ENCODE peak calls at places on chromosomes 3 and 15, in nine cellular contexts. H, A, J, D, X, F, V, U and M are unnamed samples.

GRCh38 chr15:98942966-98943584 is 64.5 kb downstream of the PGPEP1L start:
- DNase-seq in H (no peak), A (no peak), J (no peak), D (no peak), X (no peak), F (no peak), V (no peak), U (no peak), M (no peak)

GRCh38 chr3:18079062-18079461 is 336.6 kb upstream of the TBC1D5 start:
- DNase-seq in H (no peak), A (no peak), J (no peak), D (no peak), X (no peak), F (no peak), V (no peak), U (no peak), M (no peak)

GRCh38 chr3:20622304-20622703 is 436.3 kb upstream of the SGO1 start:
- DNase-seq in H (no peak), A (no peak), J (no peak), D (no peak), X (no peak), F (no peak), V (no peak), U (no peak), M (no peak)

GRCh38 chr15:87887177-87887576 is 369.4 kb downstream of the NTRK3 start:
- DNase-seq in H (no peak), A (no peak), J (no peak), D (no peak), X (no peak), F (no peak), V (no peak), U (no peak), M (no peak)

GRCh38 chr3:126019683-126020082 is 50.7 kb downstream of the ROPN1B start:
- DNase-seq in H (no peak), A (no peak), J (no peak), D (no peak), X (no peak), F (no peak), V (no peak), U (peak; percentile 34), M (no peak)

GRCh38 chr15:43977072-43977884 is 150.5 kb downstream of the WDR76 start:
- DNase-seq in H (no peak), A (no peak), J (no peak), D (peak; percentile 37), X (no peak), F (no peak), V (no peak), U (no peak), M (no peak)

GRCh38 chr15:75228787-75229186 is 27.1 kb downstream of the C15orf39 start:
- DNase-seq in H (peak; percentile 37), A (no peak), J (no peak), D (no peak), X (no peak), F (no peak), V (no peak), U (peak; percentile 49), M (no peak)

GRCh38 chr3:122350814-122351418 is 25.9 kb downstream of the CSTA start:
- DNase-seq in H (no peak), A (no peak), J (peak; percentile 44), D (no peak), X (no peak), F (no peak), V (no peak), U (no peak), M (no peak)

GRCh38 chr15:57735406-57735805 is 28.9 kb downstream of the POLR2M start:
- DNase-seq in H (no peak), A (no peak), J (no peak), D (no peak), X (no peak), F (no peak), V (no peak), U (no peak), M (peak; percentile 36)

GRCh38 chr3:134427400-134428111 is 53.3 kb upstream of the AMOTL2 start:
- DNase-seq in H (no peak), A (no peak), J (peak; percentile 99), D (no peak), X (peak; percentile 37), F (no peak), V (no peak), U (no peak), M (peak; percentile 64)

GRCh38 chr3:46895204-46895660 is 17.7 kb downstream of the PTH1R start:
- DNase-seq in H (peak; percentile 80), A (no peak), J (no peak), D (peak; percentile 74), X (peak; percentile 72), F (peak; percentile 67), V (peak; percentile 76), U (peak; percentile 89), M (peak; percentile 76)

GRCh38 chr3:114451561-114452018 is 157.8 kb downstream of the TIGIT start:
- DNase-seq in H (peak; percentile 45), A (no peak), J (no peak), D (no peak), X (peak; percentile 38), F (no peak), V (peak; percentile 47), U (no peak), M (no peak)

GRCh38 chr3:132872711-132873110 is 150.5 kb upstream of the NPHP3 start:
- DNase-seq in H (no peak), A (no peak), J (no peak), D (no peak), X (no peak), F (no peak), V (no peak), U (no peak), M (no peak)

GRCh38 chr15:64622410-64623260 is 152.8 kb downstream of the RBPMS2 start:
- DNase-seq in H (no peak), A (no peak), J (no peak), D (no peak), X (no peak), F (no peak), V (no peak), U (no peak), M (no peak)

DNA sequence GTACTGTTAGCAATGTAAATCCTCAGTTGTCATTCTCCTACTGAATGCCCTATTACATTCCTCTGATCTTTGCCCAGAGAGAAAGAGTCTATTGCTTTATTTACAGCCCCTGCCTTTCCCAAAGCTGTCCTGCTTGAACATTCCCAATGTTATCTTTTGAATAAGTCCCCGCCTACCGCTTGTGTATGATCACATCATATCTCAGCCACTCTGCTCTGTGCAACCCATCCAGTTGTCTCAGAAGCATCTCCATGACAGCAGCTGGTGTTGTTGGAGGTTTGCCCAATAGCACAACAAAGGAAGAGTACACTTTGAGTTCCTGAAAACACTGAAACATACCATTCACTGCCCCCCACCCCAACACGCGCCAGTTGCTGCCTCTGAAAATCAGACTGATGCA is 22.0 kb upstream of the FAM3D start:
- DNase-seq in H (no peak), A (no peak), J (no peak), D (no peak), X (no peak), F (no peak), V (no peak), U (no peak), M (no peak)
- H3K9me3 ChIP-seq in H (peaks cover 1% of the 10 kb centered on the region), A (peaks cover 3% of the 10 kb centered on the region), J (peaks cover 8% of the 10 kb centered on the region), D (peaks cover 17% of the 10 kb centered on the region), X (no peaks in the 10 kb centered on the region), F (peaks cover 6% of the 10 kb centered on the region), V (no peaks in the 10 kb centered on the region), U (no peaks in the 10 kb centered on the region), M (no peaks in the 10 kb centered on the region)

DNA sequence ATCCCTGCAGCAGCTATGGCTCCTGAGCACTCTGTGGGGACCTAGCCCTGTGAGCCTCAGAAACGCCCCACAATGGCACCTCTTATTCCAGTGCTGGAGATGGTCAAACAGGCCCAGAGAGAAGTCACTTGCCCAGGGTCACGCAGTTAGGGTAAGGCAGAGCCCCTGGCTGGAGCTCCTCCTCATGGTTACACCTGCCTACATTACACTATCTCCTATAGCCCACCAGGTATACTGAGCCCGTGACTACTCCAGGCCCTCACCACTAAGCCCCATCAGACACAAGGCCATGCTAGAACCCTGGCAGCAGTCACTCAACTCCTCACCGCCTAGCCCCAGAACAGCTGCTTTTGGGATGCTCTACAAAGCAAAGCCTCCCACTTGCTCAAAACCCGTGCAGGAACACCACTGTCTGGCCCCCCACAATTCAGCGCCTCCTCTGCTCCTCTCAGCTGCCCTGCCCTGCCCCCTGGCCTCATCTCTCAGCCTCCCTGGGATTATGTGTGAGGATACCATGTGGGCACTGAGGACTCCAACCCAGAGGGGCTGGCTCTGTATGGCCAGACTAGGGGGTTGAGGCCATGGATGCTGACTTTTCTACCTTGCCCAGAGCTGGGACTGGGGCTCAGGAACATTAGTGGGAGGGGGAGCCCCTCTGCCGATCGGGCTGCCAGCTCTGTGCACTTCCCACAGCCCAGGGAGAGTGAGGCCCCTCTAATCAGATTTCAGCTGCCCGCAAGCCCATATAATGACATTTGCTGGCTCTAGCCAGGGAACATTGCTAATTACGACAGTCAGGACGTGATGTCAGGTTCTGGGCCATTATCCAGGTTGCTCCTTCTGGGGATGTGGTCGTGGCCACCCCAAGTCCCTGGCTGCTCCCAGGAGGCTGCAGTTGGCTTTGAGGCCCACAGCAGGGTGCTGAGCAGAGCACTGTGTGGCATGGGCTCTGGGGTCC is 4.0 kb downstream of the NT5DC2 start:
- DNase-seq in H (peak; percentile 58), A (no peak), J (no peak), D (no peak), X (peak; percentile 60), F (no peak), V (no peak), U (peak; percentile 54), M (peak; percentile 43)
- H3K27ac ChIP-seq in H (no peak overlapping the region), A (peak overlapping the region; percentile 53), J (no peak overlapping the region), D (no peak overlapping the region), X (peak overlapping the region; percentile 79), F (no peak overlapping the region), V (no peak overlapping the region), U (peak overlapping the region; percentile 55), M (peak overlapping the region; percentile 40)

GRCh38 chr3:190089711-190090110 is 31.0 kb downstream of the P3H2 start:
- DNase-seq in H (no peak), A (no peak), J (no peak), D (no peak), X (no peak), F (no peak), V (no peak), U (no peak), M (no peak)

GRCh38 chr3:190096345-190096744 is 24.4 kb downstream of the P3H2 start:
- DNase-seq in H (no peak), A (no peak), J (no peak), D (no peak), X (no peak), F (no peak), V (no peak), U (no peak), M (no peak)

GRCh38 chr3:190094201-190094718 is 26.4 kb downstream of the P3H2 start:
- DNase-seq in H (peak; percentile 50), A (peak; percentile 31), J (no peak), D (no peak), X (no peak), F (no peak), V (peak; percentile 23), U (no peak), M (no peak)

GRCh38 chr3:190088890-190089289 is 31.8 kb downstream of the P3H2 start:
- DNase-seq in H (no peak), A (no peak), J (no peak), D (no peak), X (no peak), F (no peak), V (no peak), U (no peak), M (no peak)

GRCh38 chr3:190092250-190092649 is 28.4 kb downstream of the P3H2 start:
- DNase-seq in H (no peak), A (no peak), J (peak; percentile 59), D (no peak), X (no peak), F (no peak), V (no peak), U (no peak), M (no peak)
- H3K9me3 ChIP-seq in H (no peaks in the 10 kb centered on the region), A (no peaks in the 10 kb centered on the region), J (peaks cover 2% of the 10 kb centered on the region), D (no peaks in the 10 kb centered on the region), X (no peaks in the 10 kb centered on the region), F (no peaks in the 10 kb centered on the region), V (no peaks in the 10 kb centered on the region), U (no peaks in the 10 kb centered on the region), M (no peaks in the 10 kb centered on the region)

GRCh38 chr15:25106209-25106608 is 151.4 kb downstream of the SNRPN start:
- DNase-seq in H (no peak), A (no peak), J (no peak), D (no peak), X (no peak), F (no peak), V (no peak), U (no peak), M (no peak)
- H3K27ac ChIP-seq in H (no peak overlapping the region), A (no peak overlapping the region), J (no peak overlapping the region), D (no peak overlapping the region), X (no peak overlapping the region), F (no peak overlapping the region), V (no peak overlapping the region), U (no peak overlapping the region), M (no peak overlapping the region)